ENCODE peak calls at places on chromosomes 11 and 22, in eight cellular contexts. M is stomach; C is B cell; Y is cardiac muscle cell; W is mucosa of descending colon; D is stimulated activated CD4-positive, alpha-beta T cell treated with anti-CD3 and anti-CD28 coated beads, Interleukin-1b, Interleukin-23, amount 100 ng/mL, for 24 hours; G is NCI-H460; I is HS-5. U is an unnamed sample.

GRCh38 chr11:117382746-117383145 is 55.1 kb downstream of the CEP164 start:
- DNase-seq in M (no peak), C (no peak), Y (no peak), W (no peak), D (no peak), G (no peak), I (no peak), U (no peak)

GRCh38 chr11:117824571-117825537 is at the start of gene FXYD2:
- DNase-seq in M (peak; percentile 27), C (no peak), Y (no peak), W (peak; percentile 50), D (no peak), G (no peak), I (no peak), U (no peak)

GRCh38 chr11:78995166-78995565 is 420.5 kb upstream of the NARS2 start:
- DNase-seq in M (no peak), C (no peak), Y (peak; percentile 82), W (no peak), D (no peak), G (no peak), I (no peak), U (no peak)

GRCh38 chr22:37665487-37665886 is 7.0 kb downstream of the PDXP start:
- DNase-seq in M (no peak), C (no peak), Y (no peak), W (peak; percentile 54), D (no peak), G (no peak), I (no peak), U (no peak)

GRCh38 chr22:49262167-49262566 is 565.5 kb downstream of the BRD1 start:
- DNase-seq in M (peak; percentile 17), C (no peak), Y (no peak), W (no peak), D (no peak), G (no peak), I (no peak), U (no peak)

GRCh38 chr11:12125609-12126149 is 15.3 kb downstream of the MICAL2 start:
- DNase-seq in M (no peak), C (no peak), Y (no peak), W (no peak), D (no peak), G (no peak), I (no peak), U (no peak)

GRCh38 chr11:125451400-125452124 is 44.5 kb downstream of the FEZ1 start:
- DNase-seq in M (peak; percentile 43), C (no peak), Y (peak; percentile 87), W (no peak), D (no peak), G (no peak), I (no peak), U (peak; percentile 90)

GRCh38 chr11:86374586-86374985 is at the start of gene CCDC81:
- DNase-seq in M (no peak), C (no peak), Y (peak; percentile 69), W (no peak), D (no peak), G (no peak), I (no peak), U (peak; percentile 49)

GRCh38 chr11:26335903-26336302 is 4.0 kb downstream of the ANO3 start:
- DNase-seq in M (no peak), C (no peak), Y (no peak), W (no peak), D (no peak), G (no peak), I (no peak), U (no peak)

GRCh38 chr11:93814966-93815633 is 31.0 kb downstream of the MED17 start:
- DNase-seq in M (no peak), C (no peak), Y (no peak), W (no peak), D (no peak), G (no peak), I (no peak), U (no peak)

GRCh38 chr11:63670738-63671321 is 346 bp downstream of the ATL3 start:
- DNase-seq in M (peak; percentile 72), C (peak; percentile 75), Y (peak; percentile 51), W (peak; percentile 74), D (no peak), G (peak; percentile 56), I (no peak), U (peak; percentile 66)

GRCh38 chr11:67448220-67448609 is 4.3 kb downstream of the GPR152 start:
- DNase-seq in M (no peak), C (no peak), Y (no peak), W (peak; percentile 36), D (no peak), G (no peak), I (no peak), U (no peak)

GRCh38 chr11:95924414-95924760 is 480 bp upstream of the MTMR2 start:
- DNase-seq in M (no peak), C (no peak), Y (peak; percentile 31), W (no peak), D (no peak), G (no peak), I (no peak), U (no peak)

GRCh38 chr11:125192717-125193116 is 28.2 kb downstream of the PKNOX2 start:
- DNase-seq in M (no peak), C (no peak), Y (no peak), W (no peak), D (no peak), G (no peak), I (no peak), U (no peak)

GRCh38 chr22:48575567-48576332 is 1251.9 kb downstream of the BRD1 start:
- DNase-seq in M (no peak), C (peak; percentile 62), Y (no peak), W (no peak), D (no peak), G (no peak), I (no peak), U (no peak)

GRCh38 chr11:108483163-108483562 is 15.0 kb downstream of the POGLUT3 start:
- DNase-seq in M (no peak), C (no peak), Y (no peak), W (no peak), D (no peak), G (no peak), I (no peak), U (no peak)

GRCh38 chr11:76670475-76671235 is at the start of gene LRRC32:
- DNase-seq in M (peak; percentile 45), C (peak; percentile 55), Y (peak; percentile 54), W (peak; percentile 72), D (no peak), G (no peak), I (no peak), U (peak; percentile 77)

U was measured in H1.